ENCODE peak calls at places on chromosomes 13 and 19, in six cellular contexts. One of them, this sample, is unnamed.

GRCh38 chr19:42268142-42268703 is 829 bp upstream of the CIC start:
- DNase-seq in H1: peak
- DNase-seq in sigmoid colon: peak
- DNase-seq in esophagus squamous epithelium: peak
- DNase-seq in uterus: peak
- DNase-seq in tibial nerve: peak
- DNase-seq in this sample: peak

GRCh38 chr19:5214902-5215301 is 125.7 kb downstream of the PTPRS start:
- DNase-seq in H1: no peak
- DNase-seq in sigmoid colon: no peak
- DNase-seq in esophagus squamous epithelium: no peak
- DNase-seq in uterus: no peak
- DNase-seq in tibial nerve: no peak
- DNase-seq in this sample: no peak

GRCh38 chr19:7681336-7682174 is 922 bp downstream of the TRAPPC5 start:
- DNase-seq in H1: peak
- DNase-seq in sigmoid colon: peak
- DNase-seq in esophagus squamous epithelium: peak
- DNase-seq in uterus: peak
- DNase-seq in tibial nerve: peak
- DNase-seq in this sample: peak

GRCh38 chr19:35292986-35293732 is 1.2 kb downstream of the MAG start:
- DNase-seq in H1: no peak
- DNase-seq in sigmoid colon: no peak
- DNase-seq in esophagus squamous epithelium: no peak
- DNase-seq in uterus: no peak
- DNase-seq in tibial nerve: no peak
- DNase-seq in this sample: no peak

GRCh38 chr13:25292301-25292700 is 5.0 kb upstream of the MTMR6 start:
- DNase-seq in H1: no peak
- DNase-seq in sigmoid colon: no peak
- DNase-seq in esophagus squamous epithelium: no peak
- DNase-seq in uterus: no peak
- DNase-seq in tibial nerve: no peak
- DNase-seq in this sample: no peak

GRCh38 chr19:4130635-4131438 is 6.9 kb upstream of the MAP2K2 start:
- DNase-seq in H1: no peak
- DNase-seq in sigmoid colon: no peak
- DNase-seq in esophagus squamous epithelium: no peak
- DNase-seq in uterus: no peak
- DNase-seq in tibial nerve: no peak
- DNase-seq in this sample: no peak

GRCh38 chr13:102367836-102368235 is 34.0 kb downstream of the FGF14 start:
- DNase-seq in H1: no peak
- DNase-seq in sigmoid colon: no peak
- DNase-seq in esophagus squamous epithelium: no peak
- DNase-seq in uterus: no peak
- DNase-seq in tibial nerve: no peak
- DNase-seq in this sample: no peak

GRCh38 chr13:39269411-39269810 is 231.2 kb downstream of the NHLRC3 start:
- DNase-seq in H1: no peak
- DNase-seq in sigmoid colon: no peak
- DNase-seq in esophagus squamous epithelium: no peak
- DNase-seq in uterus: no peak
- DNase-seq in tibial nerve: no peak
- DNase-seq in this sample: no peak

GRCh38 chr13:114106526-114106925 is 25.9 kb downstream of the RASA3 start:
- DNase-seq in H1: no peak
- DNase-seq in sigmoid colon: no peak
- DNase-seq in esophagus squamous epithelium: no peak
- DNase-seq in uterus: no peak
- DNase-seq in tibial nerve: peak
- DNase-seq in this sample: no peak

GRCh38 chr19:5302396-5302795 is 38.2 kb downstream of the PTPRS start:
- DNase-seq in H1: no peak
- DNase-seq in sigmoid colon: no peak
- DNase-seq in esophagus squamous epithelium: no peak
- DNase-seq in uterus: no peak
- DNase-seq in tibial nerve: no peak
- DNase-seq in this sample: no peak

GRCh38 chr13:88586263-88586662 is 915.1 kb downstream of the SLITRK5 start:
- DNase-seq in H1: no peak
- DNase-seq in sigmoid colon: no peak
- DNase-seq in esophagus squamous epithelium: no peak
- DNase-seq in uterus: no peak
- DNase-seq in tibial nerve: no peak
- DNase-seq in this sample: no peak

GRCh38 chr13:32153056-32153455 is 121.5 kb downstream of the FRY start:
- DNase-seq in H1: no peak
- DNase-seq in sigmoid colon: no peak
- DNase-seq in esophagus squamous epithelium: no peak
- DNase-seq in uterus: no peak
- DNase-seq in tibial nerve: no peak
- DNase-seq in this sample: no peak

GRCh38 chr19:899363-900301 is 6.3 kb downstream of the RNU6-9 start:
- DNase-seq in H1: no peak
- DNase-seq in sigmoid colon: no peak
- DNase-seq in esophagus squamous epithelium: no peak
- DNase-seq in uterus: no peak
- DNase-seq in tibial nerve: no peak
- DNase-seq in this sample: no peak

GRCh38 chr13:66341978-66342377 is 888.2 kb downstream of the PCDH9 start:
- DNase-seq in H1: no peak
- DNase-seq in sigmoid colon: no peak
- DNase-seq in esophagus squamous epithelium: no peak
- DNase-seq in uterus: no peak
- DNase-seq in tibial nerve: no peak
- DNase-seq in this sample: no peak

GRCh38 chr19:33868821-33869412 is 72.2 kb downstream of the KCTD15 start:
- DNase-seq in H1: peak
- DNase-seq in sigmoid colon: peak
- DNase-seq in esophagus squamous epithelium: no peak
- DNase-seq in uterus: peak
- DNase-seq in tibial nerve: no peak
- DNase-seq in this sample: peak

GRCh38 chr13:51805313-51805712 is 1.4 kb upstream of the DHRS12 start:
- DNase-seq in H1: no peak
- DNase-seq in sigmoid colon: no peak
- DNase-seq in esophagus squamous epithelium: no peak
- DNase-seq in uterus: no peak
- DNase-seq in tibial nerve: no peak
- DNase-seq in this sample: no peak
- H3K27ac ChIP-seq in H1: no peak
- H3K27ac ChIP-seq in sigmoid colon: peak
- H3K27ac ChIP-seq in esophagus squamous epithelium: no peak
- H3K27ac ChIP-seq in uterus: peak
- H3K27ac ChIP-seq in tibial nerve: peak
- H3K27ac ChIP-seq in this sample: peak

GRCh38 chr19:12875086-12875485 is 6.2 kb downstream of the DNASE2 start:
- DNase-seq in H1: no peak
- DNase-seq in sigmoid colon: no peak
- DNase-seq in esophagus squamous epithelium: no peak
- DNase-seq in uterus: no peak
- DNase-seq in tibial nerve: no peak
- DNase-seq in this sample: no peak
- TF ChIP-seq POLR2A in H1: no peak
- TF ChIP-seq POLR2A in sigmoid colon: no peak
- TF ChIP-seq POLR2A in esophagus squamous epithelium: no peak
- TF ChIP-seq POLR2A in uterus: no peak
- TF ChIP-seq POLR2A in tibial nerve: no peak
- TF ChIP-seq POLR2A in this sample: no peak

DNA sequence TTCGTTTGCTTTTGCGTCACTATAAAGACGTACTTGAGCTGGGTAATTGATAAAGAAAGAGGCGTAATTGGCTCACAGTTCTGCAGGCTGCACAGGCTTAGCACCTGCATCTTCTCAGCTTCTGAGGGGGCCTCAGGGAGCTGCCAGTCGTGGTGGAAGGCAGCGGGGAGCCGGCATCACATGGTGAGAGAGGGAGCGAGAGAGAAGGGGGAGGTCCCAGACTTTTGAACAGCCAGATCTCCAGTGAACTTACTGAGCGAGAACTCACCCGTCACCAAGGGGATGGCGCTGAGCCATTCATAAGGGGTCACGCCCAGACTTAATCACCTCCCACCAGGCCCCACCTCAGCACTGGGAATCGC is 58.7 kb upstream of the F7 start:
- DNase-seq in H1: no peak
- DNase-seq in sigmoid colon: no peak
- DNase-seq in esophagus squamous epithelium: no peak
- DNase-seq in uterus: no peak
- DNase-seq in tibial nerve: no peak
- DNase-seq in this sample: no peak
- H3K27ac ChIP-seq in H1: no peak
- H3K27ac ChIP-seq in sigmoid colon: no peak
- H3K27ac ChIP-seq in esophagus squamous epithelium: no peak
- H3K27ac ChIP-seq in uterus: no peak
- H3K27ac ChIP-seq in tibial nerve: no peak
- H3K27ac ChIP-seq in this sample: no peak

DNA sequence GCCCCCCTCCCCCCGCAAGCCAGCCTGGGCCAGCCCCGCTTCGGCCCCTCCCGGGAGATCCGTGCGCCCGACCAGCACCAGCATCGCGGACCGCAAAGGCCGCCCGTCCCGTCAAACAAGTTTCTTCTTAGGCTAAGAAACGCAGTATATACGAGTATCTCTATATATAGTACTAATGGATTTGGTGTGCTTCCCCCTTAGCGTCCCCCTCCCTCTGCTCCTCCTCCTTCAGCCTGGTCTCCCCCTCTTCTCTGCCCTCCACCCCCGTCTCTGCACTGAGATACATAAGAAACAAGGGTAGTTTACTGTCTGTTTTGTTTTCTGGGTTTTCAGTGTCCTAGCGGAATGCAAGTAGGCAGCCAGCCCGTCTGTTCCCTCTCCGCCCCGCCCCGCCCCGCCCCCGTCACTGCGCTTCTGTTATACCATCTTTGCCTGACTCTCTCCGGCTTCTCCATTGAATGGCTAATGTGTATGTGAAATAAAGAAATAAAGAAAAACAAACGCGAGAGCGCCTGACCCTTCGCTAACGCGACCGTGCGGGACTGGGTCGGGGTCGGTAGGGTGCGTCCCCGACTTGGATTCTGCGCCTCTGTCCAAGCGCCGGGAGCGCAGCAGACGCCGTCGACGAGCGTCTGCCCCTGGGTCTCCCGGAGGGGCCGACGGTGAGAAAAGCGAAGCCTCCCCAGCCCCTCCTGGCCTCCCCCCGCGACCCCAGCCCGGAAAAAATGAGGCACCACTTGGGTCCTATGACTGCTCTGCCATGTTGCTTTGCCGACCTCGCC is 4.2 kb downstream of the LYL1 start:
- DNase-seq in H1: peak
- DNase-seq in sigmoid colon: peak
- DNase-seq in esophagus squamous epithelium: no peak
- DNase-seq in uterus: peak
- DNase-seq in tibial nerve: no peak
- DNase-seq in this sample: no peak
- TF ChIP-seq POLR2A in H1: no peak
- TF ChIP-seq POLR2A in sigmoid colon: no peak
- TF ChIP-seq POLR2A in esophagus squamous epithelium: no peak
- TF ChIP-seq POLR2A in uterus: no peak
- TF ChIP-seq POLR2A in tibial nerve: no peak
- TF ChIP-seq POLR2A in this sample: no peak

GRCh38 chr13:110197471-110197870 is 109.5 kb downstream of the COL4A1 start:
- DNase-seq in H1: no peak
- DNase-seq in sigmoid colon: no peak
- DNase-seq in esophagus squamous epithelium: no peak
- DNase-seq in uterus: no peak
- DNase-seq in tibial nerve: no peak
- DNase-seq in this sample: no peak
- H3K27ac ChIP-seq in H1: no peak
- H3K27ac ChIP-seq in sigmoid colon: peak
- H3K27ac ChIP-seq in esophagus squamous epithelium: no peak
- H3K27ac ChIP-seq in uterus: no peak
- H3K27ac ChIP-seq in tibial nerve: no peak
- H3K27ac ChIP-seq in this sample: no peak

DNA sequence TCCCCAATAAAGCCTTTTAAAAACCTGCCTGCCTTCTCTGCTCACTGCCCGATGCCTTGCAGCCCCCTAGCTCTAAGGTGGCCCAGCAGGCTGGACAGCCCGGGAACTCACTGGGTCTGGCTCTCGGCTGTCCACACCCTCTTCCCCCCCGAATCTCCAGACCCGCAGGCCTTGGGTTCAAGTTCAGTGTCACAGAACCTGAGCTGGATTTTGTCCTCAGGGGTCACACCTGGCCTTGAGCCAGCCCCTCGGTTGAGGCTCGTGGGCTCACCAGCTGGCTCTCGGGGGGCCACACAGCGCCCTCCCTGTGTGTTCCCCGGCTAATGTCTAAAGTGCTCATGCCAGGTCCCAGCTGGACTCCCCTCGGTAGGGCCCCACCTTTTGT is 6.7 kb downstream of the PNKP start:
- DNase-seq in H1: no peak
- DNase-seq in sigmoid colon: no peak
- DNase-seq in esophagus squamous epithelium: no peak
- DNase-seq in uterus: peak
- DNase-seq in tibial nerve: peak
- DNase-seq in this sample: no peak
- TF ChIP-seq POLR2A in H1: peak
- TF ChIP-seq POLR2A in sigmoid colon: no peak
- TF ChIP-seq POLR2A in esophagus squamous epithelium: no peak
- TF ChIP-seq POLR2A in uterus: no peak
- TF ChIP-seq POLR2A in tibial nerve: no peak
- TF ChIP-seq POLR2A in this sample: no peak

DNA sequence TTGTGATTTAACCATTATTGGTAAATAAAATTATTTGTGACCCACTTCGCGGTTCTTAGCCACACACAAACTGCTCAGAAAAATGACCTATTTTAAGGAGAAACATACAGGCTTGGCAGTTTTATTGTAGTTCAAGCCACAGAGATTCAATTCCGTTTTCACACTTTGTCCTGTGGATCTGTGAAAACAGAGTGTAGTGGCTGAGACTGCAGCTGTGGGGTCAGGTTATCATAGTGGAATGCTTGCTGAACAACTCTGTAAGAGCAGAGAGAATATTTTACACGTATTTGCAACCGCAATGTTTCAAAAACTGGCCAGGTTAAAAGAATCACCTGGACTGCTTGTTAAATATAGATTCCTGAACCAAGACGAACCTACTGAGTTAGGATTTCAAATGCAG is 292.5 kb downstream of the GPC5 start:
- DNase-seq in H1: no peak
- DNase-seq in sigmoid colon: no peak
- DNase-seq in esophagus squamous epithelium: no peak
- DNase-seq in uterus: no peak
- DNase-seq in tibial nerve: no peak
- DNase-seq in this sample: no peak
- H3K27ac ChIP-seq in H1: no peak
- H3K27ac ChIP-seq in sigmoid colon: no peak
- H3K27ac ChIP-seq in esophagus squamous epithelium: no peak
- H3K27ac ChIP-seq in uterus: no peak
- H3K27ac ChIP-seq in tibial nerve: no peak
- H3K27ac ChIP-seq in this sample: no peak